ENCODE peak calls at places on chromosomes 2 and 18, in six cellular contexts. R is T-helper 1 cell; A is NCI-H460; H is fibroblast of gingiva; Z is activated gamma-delta T cell treated with anti-CD3 and anti-CD28 coated beads, Interleukin-2, amount 50 U/mL, for 16 hours; F is H54. S is an unnamed sample.

GRCh38 chr2:235554385-235554784 is 60.5 kb downstream of the AGAP1 start:
- DNase-seq in F (no peak), A (no peak), R (no peak), H (no peak), Z (no peak), S (no peak)

GRCh38 chr2:27306657-27307544 is 1.3 kb downstream of the UCN start:
- DNase-seq in F (no peak), Z (peak; percentile 17), H (no peak), A (no peak), R (no peak), S (no peak)

GRCh38 chr2:224611938-224612337 is 26.8 kb upstream of the CUL3 start:
- DNase-seq in Z (no peak), R (no peak), A (no peak), H (no peak), F (no peak), S (no peak)

GRCh38 chr2:28681216-28681981 is 70.2 kb upstream of the PPP1CB start:
- DNase-seq in F (no peak), A (no peak), Z (peak; percentile 52), R (peak; percentile 40), H (no peak), S (no peak)

GRCh38 chr2:102262218-102263129 is 48.9 kb upstream of the IL1RL1 start:
- DNase-seq in A (no peak), R (no peak), H (no peak), Z (no peak), F (no peak), S (no peak)

GRCh38 chr2:9656270-9656766 is 25.5 kb upstream of the YWHAQ start:
- DNase-seq in H (peak; percentile 42), R (no peak), A (peak; percentile 21), Z (peak; percentile 38), F (peak; percentile 88), S (peak; percentile 34)

GRCh38 chr2:6826081-6826913 is 39.4 kb downstream of the CMPK2 start:
- DNase-seq in H (peak; percentile 14), R (peak; percentile 13), F (peak; percentile 55), A (peak; percentile 48), Z (peak; percentile 30), S (peak; percentile 62)

GRCh38 chr18:63137999-63138448 is 181.5 kb downstream of the BCL2 start:
- DNase-seq in R (peak; percentile 52), Z (no peak), F (no peak), H (no peak), A (no peak), S (no peak)

GRCh38 chr2:159111346-159111922 is 143.0 kb downstream of the TANC1 start:
- DNase-seq in A (no peak), H (no peak), Z (no peak), R (no peak), F (no peak), S (no peak)

GRCh38 chr18:58715540-58715939 is 44.3 kb downstream of the MALT1 start:
- DNase-seq in F (no peak), Z (no peak), A (no peak), R (no peak), H (no peak), S (no peak)

GRCh38 chr18:32086866-32087265 is 4.8 kb upstream of the RNF138 start:
- DNase-seq in H (no peak), Z (no peak), R (no peak), A (no peak), F (no peak), S (no peak)

GRCh38 chr2:226524381-226524843 is 275.2 kb downstream of the IRS1 start:
- DNase-seq in A (peak; percentile 24), H (peak; percentile 96), R (no peak), F (no peak), Z (no peak), S (no peak)

GRCh38 chr2:11417946-11418585 is 47.9 kb downstream of the E2F6 start:
- DNase-seq in H (no peak), A (no peak), R (no peak), Z (no peak), F (no peak), S (peak; percentile 55)

GRCh38 chr2:35035883-35036282 is 1319.7 kb upstream of the CRIM1 start:
- DNase-seq in A (peak; percentile 23), R (no peak), F (no peak), Z (no peak), H (no peak), S (peak; percentile 1)

GRCh38 chr2:189751080-189751658 is 11.4 kb downstream of the OSGEPL1 start:
- DNase-seq in A (peak; percentile 50), R (peak; percentile 4), H (no peak), F (peak; percentile 12), Z (no peak), S (peak; percentile 80)

GRCh38 chr2:48148841-48149240 is 242.5 kb upstream of the FBXO11 start:
- DNase-seq in F (no peak), R (no peak), A (no peak), Z (no peak), H (no peak), S (no peak)

GRCh38 chr2:71639735-71640134 is 186.4 kb downstream of the DYSF start:
- DNase-seq in F (no peak), A (no peak), R (no peak), H (no peak), Z (no peak), S (no peak)

GRCh38 chr2:216131175-216131926 is 22.2 kb downstream of the XRCC5 start:
- DNase-seq in Z (no peak), H (peak; percentile 40), R (no peak), A (no peak), F (no peak), S (no peak)

GRCh38 chr2:168470880-168471475 is 14.9 kb downstream of the CERS6 start:
- DNase-seq in R (no peak), Z (no peak), H (no peak), A (no peak), F (no peak), S (peak; percentile 99)

GRCh38 chr2:157052685-157053224 is 204.8 kb upstream of the GALNT5 start:
- DNase-seq in Z (no peak), R (no peak), H (peak; percentile 78), F (peak; percentile 9), A (peak; percentile 43), S (no peak)

GRCh38 chr2:159706385-159706980 is 5.8 kb upstream of the MARCHF7 start:
- DNase-seq in A (no peak), Z (no peak), H (peak; percentile 3), F (no peak), R (no peak), S (peak; percentile 75)

GRCh38 chr2:24722141-24722790 is 70.9 kb downstream of the PTRHD1 start:
- DNase-seq in R (no peak), Z (no peak), A (no peak), F (no peak), H (no peak), S (no peak)

GRCh38 chr2:53202063-53202462 is 565.5 kb upstream of the CHAC2 start:
- DNase-seq in R (no peak), H (peak; percentile 88), A (peak; percentile 71), Z (no peak), F (peak; percentile 5), S (peak; percentile 28)

S was measured in NCI-H82.